ENCODE peak calls at places on chromosomes 2 and 18, in four cellular contexts. O, W, C and X are unnamed samples.

GRCh38 chr2:62452701-62453449 is 53.1 kb downstream of the TMEM17 start:
- DNase-seq in O (no peak), W (no peak), C (no peak), X (no peak)

GRCh38 chr2:136129601-136130000 is 11.7 kb upstream of the CXCR4 start:
- DNase-seq in C (no peak), O (no peak), W (no peak), X (no peak)

GRCh38 chr2:168649105-168649504 is 153.3 kb upstream of the NOSTRIN start:
- DNase-seq in O (no peak), C (no peak), W (no peak), X (no peak)

GRCh38 chr2:217935901-217936684 is 66.7 kb downstream of the TNS1 start:
- DNase-seq in C (no peak), O (no peak), W (no peak), X (no peak)

GRCh38 chr18:9673296-9674251 is 34.5 kb upstream of the RAB31 start:
- DNase-seq in C (peak), W (peak), O (peak), X (peak)

GRCh38 chr18:3932285-3932684 is 482.3 kb downstream of the TGIF1 start:
- DNase-seq in O (no peak), C (no peak), W (no peak), X (no peak)

GRCh38 chr2:171436307-171436706 is 2.3 kb downstream of the DCAF17 start:
- DNase-seq in O (no peak), W (peak), C (no peak), X (no peak)

GRCh38 chr2:27645197-27645596 is 16.3 kb downstream of the GPN1 start:
- DNase-seq in O (no peak), C (no peak), W (no peak), X (no peak)

GRCh38 chr2:96427169-96427568 is 78.0 kb downstream of the NEURL3 start:
- DNase-seq in O (no peak), W (no peak), C (no peak), X (no peak)

GRCh38 chr2:188726561-188727247 is 247.5 kb upstream of the COL3A1 start:
- DNase-seq in W (no peak), C (no peak), O (no peak), X (no peak)

GRCh38 chr2:47323822-47324171 is 79.2 kb upstream of the MSH2 start:
- DNase-seq in O (no peak), W (no peak), C (no peak), X (no peak)

GRCh38 chr2:62369549-62370164 is 136.3 kb downstream of the TMEM17 start:
- DNase-seq in W (no peak), C (no peak), O (no peak), X (no peak)

GRCh38 chr2:9002637-9003365 is 683 bp downstream of the MBOAT2 start:
- DNase-seq in O (no peak), W (no peak), C (no peak), X (no peak)

GRCh38 chr2:127664065-127664894 is 11.1 kb downstream of the LIMS2 start:
- DNase-seq in C (no peak), W (no peak), O (no peak), X (no peak)

GRCh38 chr2:121282800-121283382 is 2.1 kb downstream of the TFCP2L1 start:
- DNase-seq in W (no peak), O (no peak), C (no peak), X (no peak)

GRCh38 chr2:172811027-172811426 is 75.4 kb downstream of the RAPGEF4 start:
- DNase-seq in W (peak), O (no peak), C (no peak), X (peak)

GRCh38 chr2:31384771-31385276 is 29.7 kb downstream of the XDH start:
- DNase-seq in O (no peak), C (no peak), W (peak), X (no peak)

GRCh38 chr2:23801396-23801795 is 125.5 kb downstream of the ATAD2B start:
- DNase-seq in W (peak), O (no peak), C (no peak), X (no peak)

GRCh38 chr2:221853297-221853696 is 281.2 kb upstream of the EPHA4 start:
- DNase-seq in O (no peak), W (no peak), C (no peak), X (no peak)

GRCh38 chr18:3689986-3690681 is 240.2 kb downstream of the TGIF1 start:
- DNase-seq in O (no peak), W (no peak), C (no peak), X (no peak)

GRCh38 chr2:16093639-16094447 is 153.5 kb downstream of the MYCN start:
- DNase-seq in C (no peak), W (no peak), O (no peak), X (no peak)

GRCh38 chr2:128451084-128451483 is 132.4 kb upstream of the HS6ST1 start:
- DNase-seq in C (no peak), W (no peak), O (no peak), X (no peak)

GRCh38 chr2:66925128-66925527 is 472.0 kb upstream of the ETAA1 start:
- DNase-seq in C (no peak), W (peak), O (no peak), X (no peak)

GRCh38 chr2:136117909-136118818 is at the start of gene CXCR4:
- DNase-seq in W (no peak), O (peak), C (peak), X (no peak)

GRCh38 chr2:188971316-188971930 is 2.8 kb upstream of the COL3A1 start:
- DNase-seq in C (no peak), W (no peak), O (no peak), X (no peak)

GRCh38 chr2:199807966-199808365 is 43.0 kb downstream of the FTCDNL1 start:
- DNase-seq in W (no peak), C (no peak), O (no peak), X (no peak)

GRCh38 chr2:98382086-98382485 is 35.8 kb downstream of the CNGA3 start:
- DNase-seq in C (no peak), W (no peak), O (no peak), X (no peak)

GRCh38 chr18:64017870-64018269 is 48.0 kb downstream of the SERPINB8 start:
- DNase-seq in O (no peak), C (no peak), W (no peak), X (no peak)

GRCh38 chr2:224151161-224151560 is 112.1 kb upstream of the SERPINE2 start:
- DNase-seq in W (peak), C (no peak), O (no peak), X (no peak)

GRCh38 chr2:203533696-203534471 is 1.2 kb downstream of the RAPH1 start:
- DNase-seq in W (peak), O (no peak), C (no peak), X (no peak)

GRCh38 chr2:33588246-33588645 is 10.9 kb downstream of the FAM98A start:
- DNase-seq in O (no peak), W (no peak), C (no peak), X (no peak)

GRCh38 chr2:166375736-166376487 is at the start of gene SCN9A:
- DNase-seq in O (no peak), W (peak), C (peak), X (no peak)

GRCh38 chr2:41998789-41999470 is 48.9 kb upstream of the PKDCC start:
- DNase-seq in C (no peak), O (no peak), W (no peak), X (no peak)

GRCh38 chr2:10482460-10482859 is 34.3 kb upstream of the ODC1 start:
- DNase-seq in W (no peak), C (no peak), O (no peak), X (no peak)

GRCh38 chr18:76480913-76481312 is 14.1 kb downstream of the ZNF516 start:
- DNase-seq in W (no peak), O (no peak), C (no peak), X (no peak)

GRCh38 chr2:45729753-45730512 is 78.5 kb downstream of the PRKCE start:
- DNase-seq in O (no peak), C (peak), W (no peak), X (peak)

GRCh38 chr2:43605851-43606250 is 10.0 kb upstream of the THADA start:
- DNase-seq in O (no peak), C (no peak), W (peak), X (no peak)

GRCh38 chr2:26527726-26528125 is 49.8 kb upstream of the OTOF start:
- DNase-seq in O (no peak), W (no peak), C (no peak), X (no peak)